ENCODE peak calls at places on chromosomes 4 and X, in five cellular contexts. O is HFFc6, W is astrocyte, I is mammary epithelial cell, L is left lung. E is an unnamed sample.

GRCh38 chr4:143358923-143359694 is 22.4 kb downstream of the GAB1 start:
- DNase-seq in L (no peak), W (peak; percentile 60), I (peak; percentile 81), O (peak; percentile 48), E (no peak)

GRCh38 chrX:149916745-149917392 is 12.5 kb upstream of the HSFX4 start:
- DNase-seq in I (no peak), L (no peak), W (no peak), O (no peak), E (no peak)

GRCh38 chrX:110569506-110569905 is 210.9 kb downstream of the RTL9 start:
- DNase-seq in I (peak; percentile 49), O (peak; percentile 61), W (peak; percentile 74), L (no peak), E (no peak)

GRCh38 chr4:74370912-74371311 is 6.0 kb downstream of the EREG start:
- DNase-seq in O (peak; percentile 68), I (peak; percentile 58), W (peak; percentile 25), L (no peak), E (no peak)

GRCh38 chr4:26001413-26001812 is 87.4 kb downstream of the SMIM20 start:
- DNase-seq in L (no peak), O (no peak), I (no peak), W (no peak), E (no peak)

GRCh38 chr4:1026115-1026514 is 14.7 kb downstream of the FGFRL1 start:
- DNase-seq in L (no peak), O (no peak), I (peak; percentile 28), W (no peak), E (no peak)

GRCh38 chr4:149885896-149886295 is 70.3 kb upstream of the IQCM start:
- DNase-seq in I (peak; percentile 21), W (peak; percentile 92), O (peak; percentile 85), L (no peak), E (no peak)

GRCh38 chr4:47031011-47031678 is at the start of gene GABRB1:
- DNase-seq in O (no peak), W (peak; percentile 36), L (peak; percentile 81), I (peak; percentile 31), E (no peak)

GRCh38 chrX:44871114-44871645 is 1.8 kb upstream of the KDM6A start:
- DNase-seq in W (no peak), I (no peak), O (no peak), L (no peak), E (no peak)

GRCh38 chr4:10619220-10619619 is 65.3 kb downstream of the CLNK start:
- DNase-seq in O (no peak), W (peak; percentile 83), L (no peak), I (peak; percentile 38), E (no peak)

GRCh38 chr4:94533405-94534223 is 81.9 kb downstream of the PDLIM5 start:
- DNase-seq in L (no peak), O (no peak), I (peak; percentile 35), W (no peak), E (no peak)

GRCh38 chrX:74449322-74449936 is 28.1 kb downstream of the SLC16A2 start:
- DNase-seq in O (no peak), I (peak; percentile 76), W (no peak), L (no peak), E (no peak)

GRCh38 chrX:41692162-41692749 is 3.5 kb downstream of the GPR34 start:
- DNase-seq in O (no peak), I (no peak), W (peak; percentile 49), L (no peak), E (no peak)

GRCh38 chrX:153900806-153901752 is 3.4 kb upstream of the AVPR2 start:
- DNase-seq in L (peak; percentile 79), I (peak; percentile 84), O (peak; percentile 90), W (peak; percentile 73), E (no peak)

GRCh38 chrX:7690842-7691241 is 152.1 kb upstream of the VCX start:
- DNase-seq in L (no peak), I (no peak), O (no peak), W (no peak), E (no peak)
- TF ChIP-seq CTCF in L (no peak), I (no peak), O (no peak), W (no peak), E (no peak)

DNA sequence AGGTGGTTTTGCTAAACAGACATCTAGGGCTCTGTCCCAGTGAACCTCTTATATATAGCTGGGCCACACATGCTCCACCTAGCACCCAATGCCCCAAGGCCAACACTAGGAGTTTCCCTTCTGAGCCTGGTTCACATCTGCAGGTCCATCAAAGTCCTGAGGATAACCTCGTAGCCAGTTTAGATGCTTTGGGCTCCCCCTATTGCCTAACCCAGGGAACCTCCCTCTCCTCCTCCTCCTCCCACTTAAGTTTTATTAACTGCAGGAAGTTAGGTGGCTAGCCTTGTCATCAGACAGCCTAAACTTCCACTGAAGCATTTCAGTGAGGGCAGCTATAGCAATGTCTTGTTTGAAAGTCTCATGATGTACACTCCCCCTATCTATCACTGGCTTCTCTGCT is 88.0 kb downstream of the GUCY2F start:
- DNase-seq in W (no peak), L (no peak), O (no peak), I (peak; percentile 12), E (no peak)
- TF ChIP-seq CTCF in W (no peak), L (no peak), O (no peak), I (peak; percentile 21), E (no peak)

DNA sequence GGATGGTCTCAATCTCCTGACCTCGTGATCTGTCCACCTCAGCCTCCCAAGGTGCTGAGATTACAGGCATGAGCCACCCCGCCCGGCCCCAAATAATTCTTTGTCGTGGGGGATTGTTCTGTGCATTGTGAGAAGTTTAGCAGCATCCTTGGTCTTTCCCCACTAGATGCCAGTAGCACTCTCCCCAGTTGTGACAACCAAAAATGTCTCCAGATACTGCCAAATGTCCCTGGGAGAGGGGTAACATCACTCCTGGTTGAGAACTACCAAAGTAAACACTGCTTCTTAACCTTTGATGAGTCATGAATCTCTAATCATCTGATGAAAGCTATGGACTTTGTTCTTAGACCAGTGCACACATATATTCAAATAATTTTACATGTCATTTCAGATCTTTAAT is 90.7 kb upstream of the BRS3 start:
- DNase-seq in O (no peak), L (no peak), W (no peak), I (no peak), E (no peak)
- TF ChIP-seq CTCF in O (no peak), L (no peak), W (no peak), I (no peak), E (no peak)

DNA sequence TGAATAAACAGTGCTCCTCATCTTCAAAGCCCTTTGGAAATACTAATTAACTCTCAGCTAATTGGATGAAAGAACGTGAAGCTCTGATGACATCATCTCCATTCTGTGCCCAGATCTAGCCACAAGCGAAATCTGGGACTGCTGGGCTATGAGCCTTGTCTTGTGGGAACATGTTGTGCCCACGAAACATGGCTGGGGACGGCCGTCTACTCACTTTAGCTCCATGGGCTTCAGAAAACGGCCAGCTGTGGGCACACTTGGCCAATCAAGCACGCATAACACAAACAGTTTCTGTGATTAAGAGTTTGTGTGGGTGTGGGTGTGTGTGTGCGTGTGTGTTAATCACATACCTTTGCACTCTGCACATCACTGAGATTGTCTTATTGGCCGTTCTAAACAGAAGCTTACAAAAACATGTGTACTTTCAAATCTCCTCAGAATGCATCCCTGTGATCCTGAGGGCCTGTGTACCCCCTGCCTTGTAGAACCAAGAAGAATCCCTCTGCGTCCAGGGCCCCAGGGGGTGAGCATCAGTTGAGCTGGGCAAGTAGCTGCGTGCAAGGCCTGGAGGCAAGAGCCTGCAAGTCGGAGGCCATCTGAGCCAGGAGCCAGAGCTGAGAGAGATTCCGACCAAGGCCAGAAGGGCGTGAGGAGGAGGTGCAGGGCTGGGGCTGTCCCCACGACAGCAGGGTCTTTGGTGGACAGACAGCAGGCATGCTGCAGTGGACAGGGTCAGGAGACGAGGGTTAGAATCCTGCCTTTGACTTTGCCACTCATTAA is 18.7 kb upstream of the ZNF185 start:
- DNase-seq in I (peak; percentile 87), L (no peak), W (no peak), O (no peak), E (no peak)
- TF ChIP-seq CTCF in I (no peak), L (no peak), W (no peak), O (no peak), E (no peak)

GRCh38 chr4:81049310-81049709 is 18.8 kb downstream of the BMP3 start:
- DNase-seq in W (no peak), L (no peak), O (no peak), I (no peak), E (no peak)

GRCh38 chr4:81049861-81050423 is 19.4 kb downstream of the BMP3 start:
- DNase-seq in L (no peak), O (no peak), W (no peak), I (no peak), E (no peak)

GRCh38 chr4:81052119-81053068 is 21.9 kb downstream of the BMP3 start:
- DNase-seq in L (no peak), I (peak; percentile 26), W (peak; percentile 19), O (peak; percentile 40), E (no peak)
- TF ChIP-seq CTCF in L (peak; percentile 56), I (peak; percentile 65), W (peak; percentile 81), O (peak; percentile 89), E (peak; percentile 77)

GRCh38 chr4:154854362-154854761 is 73.3 kb downstream of the RBM46 start:
- DNase-seq in L (no peak), W (no peak), O (no peak), I (peak; percentile 20), E (no peak)
- TF ChIP-seq CTCF in L (no peak), W (peak; percentile 26), O (no peak), I (peak; percentile 32), E (peak; percentile 42)

GRCh38 chr4:126775485-126776106 is 857.2 kb upstream of the INTU start:
- DNase-seq in I (no peak), O (no peak), L (no peak), W (no peak), E (no peak)
- TF ChIP-seq CTCF in I (no peak), O (no peak), L (no peak), W (no peak), E (no peak)

GRCh38 chr4:19155568-19155967 is 1096.1 kb upstream of the SLIT2 start:
- DNase-seq in W (no peak), L (no peak), O (no peak), I (no peak), E (no peak)

GRCh38 chr4:19156786-19157185 is 1094.9 kb upstream of the SLIT2 start:
- DNase-seq in O (no peak), W (no peak), L (peak; percentile 17), I (no peak), E (no peak)

GRCh38 chr4:19159874-19160273 is 1091.8 kb upstream of the SLIT2 start:
- DNase-seq in W (no peak), L (no peak), I (no peak), O (no peak), E (no peak)

GRCh38 chr4:19164334-19164733 is 1087.4 kb upstream of the SLIT2 start:
- DNase-seq in O (no peak), W (no peak), I (no peak), L (no peak), E (no peak)

GRCh38 chr4:19158451-19158850 is 1093.3 kb upstream of the SLIT2 start:
- DNase-seq in O (no peak), I (no peak), L (no peak), W (no peak), E (no peak)
- TF ChIP-seq CTCF in O (no peak), I (no peak), L (no peak), W (no peak), E (no peak)